ENCODE peak calls at places on chromosome 17, in seven cellular contexts. P is naive thymus-derived CD4-positive, alpha-beta T cell; L is thoracic aorta; N is CD4-positive, alpha-beta T cell; K is Peyer's patch; Z is left ventricle myocardium inferior; O is psoas muscle. J is an unnamed sample.

GRCh38 chr17:59565171-59565958 is at the start of gene DHX40:
- DNase-seq in K (peak), N (peak), O (peak), P (peak), L (peak), Z (peak), J (peak)

GRCh38 chr17:12627776-12628491 is 37.8 kb upstream of the MYOCD start:
- DNase-seq in O (no peak), Z (no peak), P (no peak), K (no peak), N (no peak), L (no peak), J (no peak)

GRCh38 chr17:38327936-38328335 is 15.8 kb downstream of the GPR179 start:
- DNase-seq in L (no peak), O (no peak), P (no peak), N (no peak), Z (no peak), K (peak), J (no peak)

GRCh38 chr17:49633762-49634486 is 44.0 kb downstream of the SPOP start:
- DNase-seq in N (no peak), L (no peak), K (no peak), Z (no peak), O (no peak), P (no peak), J (no peak)

GRCh38 chr17:81631482-81631881 is 5.4 kb downstream of the NPLOC4 start:
- DNase-seq in N (no peak), P (no peak), L (no peak), K (no peak), Z (no peak), O (no peak), J (no peak)

GRCh38 chr17:77968788-77969187 is 10.3 kb downstream of the TNRC6C start:
- DNase-seq in N (no peak), K (no peak), P (no peak), Z (no peak), O (no peak), L (no peak), J (no peak)

GRCh38 chr17:4230142-4230541 is 33.6 kb downstream of the ANKFY1 start:
- DNase-seq in N (no peak), O (no peak), L (peak), Z (no peak), P (no peak), K (peak), J (peak)

GRCh38 chr17:164536-165235 is 16.8 kb downstream of the DOC2B start:
- DNase-seq in Z (peak), P (no peak), N (no peak), O (no peak), L (no peak), K (peak), J (peak)

GRCh38 chr17:66661857-66662256 is 173.1 kb upstream of the CACNG5 start:
- DNase-seq in L (no peak), O (no peak), N (no peak), K (no peak), P (no peak), Z (no peak), J (no peak)

GRCh38 chr17:74478369-74479100 is 12.1 kb downstream of the CD300A start:
- DNase-seq in P (no peak), Z (no peak), L (no peak), K (no peak), O (no peak), N (no peak), J (peak)

GRCh38 chr17:17541640-17542001 is 45.4 kb upstream of the RASD1 start:
- DNase-seq in Z (no peak), N (no peak), L (no peak), O (peak), P (no peak), K (no peak), J (no peak)

GRCh38 chr17:82795615-82796014 is 43.8 kb downstream of the TBCD start:
- DNase-seq in P (no peak), N (no peak), O (no peak), K (no peak), L (no peak), Z (no peak), J (no peak)

GRCh38 chr17:44911133-44912001 is 3.9 kb downstream of the GFAP start:
- DNase-seq in O (peak), K (peak), L (no peak), N (peak), P (no peak), Z (peak), J (no peak)

GRCh38 chr17:21208352-21208751 is 5.6 kb downstream of the TMEM11 start:
- DNase-seq in Z (no peak), O (no peak), K (no peak), L (no peak), P (no peak), N (no peak), J (no peak)

GRCh38 chr17:373616-374225 is 21.1 kb upstream of the RPH3AL start:
- DNase-seq in Z (peak), O (peak), N (no peak), K (peak), L (no peak), P (no peak), J (peak)

GRCh38 chr17:78973196-78973595 is 6.5 kb downstream of the LGALS3BP start:
- DNase-seq in O (no peak), Z (no peak), K (no peak), P (no peak), N (no peak), L (no peak), J (no peak)

GRCh38 chr17:75763269-75763607 is 1.8 kb downstream of the GALK1 start:
- DNase-seq in K (no peak), N (no peak), P (no peak), O (no peak), Z (no peak), L (no peak), J (no peak)

GRCh38 chr17:59341922-59342321 is 10.5 kb downstream of the YPEL2 start:
- DNase-seq in N (no peak), O (no peak), K (no peak), L (no peak), Z (no peak), P (no peak), J (no peak)

GRCh38 chr17:81609541-81610353 is 27.2 kb downstream of the NPLOC4 start:
- DNase-seq in Z (no peak), N (no peak), L (no peak), P (no peak), O (no peak), K (no peak), J (no peak)

GRCh38 chr17:81869221-81870154 is 1.6 kb downstream of the ARHGDIA start:
- DNase-seq in N (no peak), K (peak), Z (no peak), L (no peak), P (peak), O (no peak), J (no peak)

GRCh38 chr17:76841776-76842405 is 26.3 kb upstream of the MGAT5B start:
- DNase-seq in O (no peak), K (no peak), P (no peak), L (no peak), N (no peak), Z (no peak), J (no peak)

GRCh38 chr17:42325026-42325425 is 36.7 kb downstream of the STAT5A start:
- DNase-seq in K (no peak), Z (no peak), O (peak), P (no peak), N (no peak), L (peak), J (no peak)
- H3K27ac ChIP-seq in K (no peak), Z (peak), O (peak), P (no peak), N (no peak), L (peak), J (no peak)

GRCh38 chr17:2057130-2057713 is 2.3 kb downstream of the HIC1 start:
- DNase-seq in O (no peak), L (no peak), K (no peak), N (no peak), Z (no peak), P (no peak), J (no peak)
- H3K27ac ChIP-seq in O (peak), L (no peak), K (peak), N (no peak), Z (peak), P (no peak), J (peak)

GRCh38 chr17:29698837-29699236 is 76.1 kb upstream of the CORO6 start:
- DNase-seq in L (no peak), P (no peak), K (no peak), Z (no peak), N (no peak), O (no peak), J (no peak)

GRCh38 chr17:29694923-29695563 is 72.3 kb upstream of the CORO6 start:
- DNase-seq in N (no peak), L (no peak), P (no peak), K (no peak), Z (no peak), O (no peak), J (no peak)

GRCh38 chr17:29698019-29698777 is 75.5 kb upstream of the CORO6 start:
- DNase-seq in O (no peak), L (no peak), Z (no peak), N (no peak), P (no peak), K (no peak), J (no peak)

GRCh38 chr17:29697371-29697770 is 74.7 kb upstream of the CORO6 start:
- DNase-seq in N (no peak), L (no peak), P (no peak), O (no peak), K (no peak), Z (no peak), J (no peak)

DNA sequence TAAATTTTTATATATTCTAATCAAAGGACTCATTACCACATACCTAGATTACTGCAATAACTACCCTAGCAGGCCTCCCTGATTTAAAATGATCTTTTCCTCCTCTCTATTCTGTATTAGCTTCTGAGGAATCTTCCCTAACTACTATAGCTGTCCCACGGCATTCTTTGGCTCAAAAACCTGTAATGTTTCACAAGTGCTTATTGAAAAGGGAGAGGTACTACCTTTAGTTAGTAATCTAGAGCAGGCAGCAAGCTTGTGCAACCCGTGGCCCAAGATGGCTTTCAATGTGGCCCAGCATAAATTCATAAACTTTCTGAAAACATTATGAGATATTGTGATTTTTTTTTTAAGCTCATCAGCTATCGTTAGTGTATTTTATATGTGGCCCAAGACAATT is 71.0 kb upstream of the CORO6 start:
- DNase-seq in O (no peak), K (no peak), Z (no peak), P (no peak), L (no peak), N (no peak), J (no peak)
- H3K27ac ChIP-seq in O (peak), K (no peak), Z (peak), P (no peak), L (no peak), N (no peak), J (no peak)

GRCh38 chr17:32955155-32955554 is 27.2 kb downstream of the TMEM98 start:
- DNase-seq in P (no peak), N (no peak), O (no peak), K (no peak), L (no peak), Z (no peak), J (no peak)
- H3K27ac ChIP-seq in P (no peak), N (no peak), O (no peak), K (peak), L (no peak), Z (no peak), J (no peak)

GRCh38 chr17:14797021-14797420 is 468.1 kb downstream of the PMP22 start:
- DNase-seq in P (no peak), N (no peak), L (no peak), O (no peak), Z (no peak), K (no peak), J (no peak)
- H3K27ac ChIP-seq in P (no peak), N (no peak), L (no peak), O (no peak), Z (no peak), K (no peak), J (no peak)

GRCh38 chr17:9026741-9027140 is 5.4 kb downstream of the NTN1 start:
- DNase-seq in L (no peak), P (no peak), K (no peak), N (no peak), Z (no peak), O (no peak), J (no peak)
- H3K27ac ChIP-seq in L (no peak), P (no peak), K (no peak), N (no peak), Z (no peak), O (no peak), J (no peak)

DNA sequence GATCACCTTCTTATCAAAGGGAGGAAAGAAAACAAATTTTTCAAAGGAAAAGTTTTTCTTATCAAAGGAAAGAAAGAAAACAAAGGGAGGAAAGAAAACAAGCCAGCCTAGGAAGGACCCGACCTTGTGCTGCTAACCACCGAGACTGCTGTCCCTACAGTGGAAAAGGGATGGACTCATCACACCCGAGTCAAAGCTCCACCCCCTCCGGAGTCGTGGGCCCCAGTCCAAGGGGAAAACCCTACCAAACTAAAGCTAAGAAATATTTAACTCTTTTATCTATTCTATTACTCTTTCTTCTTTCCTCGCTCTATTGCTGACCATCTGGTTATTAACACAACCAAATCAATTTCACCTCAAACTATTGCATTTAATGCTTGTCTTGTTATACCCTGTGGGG is 6.1 kb upstream of the ENDOV start:
- DNase-seq in O (peak), N (no peak), L (no peak), Z (no peak), P (no peak), K (no peak), J (no peak)
- H3K27ac ChIP-seq in O (no peak), N (no peak), L (no peak), Z (no peak), P (no peak), K (no peak), J (no peak)

GRCh38 chr17:15263206-15263579 is 1.9 kb downstream of the PMP22 start:
- DNase-seq in K (peak), N (no peak), O (peak), P (no peak), L (peak), Z (peak), J (peak)

GRCh38 chr17:15265131-15265530 is at the start of gene PMP22:
- DNase-seq in Z (peak), K (no peak), O (no peak), P (no peak), N (no peak), L (no peak), J (no peak)

GRCh38 chr17:15262291-15263205 is 2.6 kb downstream of the PMP22 start:
- DNase-seq in N (no peak), P (no peak), Z (peak), O (peak), K (peak), L (peak), J (peak)

GRCh38 chr17:15264542-15264941 is 584 bp downstream of the PMP22 start:
- DNase-seq in N (no peak), L (no peak), Z (peak), K (peak), O (peak), P (no peak), J (no peak)

GRCh38 chr17:15263680-15264079 is 1.4 kb downstream of the PMP22 start:
- DNase-seq in P (no peak), L (no peak), N (no peak), K (no peak), O (no peak), Z (no peak), J (no peak)
- H3K27ac ChIP-seq in P (no peak), L (peak), N (no peak), K (peak), O (peak), Z (peak), J (peak)

GRCh38 chr17:52660692-52661091 is 502.2 kb upstream of the CA10 start:
- DNase-seq in N (no peak), P (no peak), K (no peak), O (no peak), L (no peak), Z (no peak), J (no peak)
- H3K27ac ChIP-seq in N (no peak), P (no peak), K (no peak), O (no peak), L (no peak), Z (no peak), J (no peak)